ENCODE peak calls at places on chromosomes 13 and 19, in eight cellular contexts. P, Z, C, B, E, D, Q and A are unnamed samples.

GRCh38 chr19:16620018-16620417 is 8.0 kb downstream of the MED26 start:
- DNase-seq in P (no peak), Z (no peak), C (no peak), B (no peak), E (no peak), D (no peak), Q (no peak), A (no peak)

GRCh38 chr13:86681223-86681622 is 882.0 kb upstream of the SLITRK6 start:
- DNase-seq in P (no peak), Z (no peak), C (no peak), B (no peak), E (no peak), D (no peak), Q (no peak), A (no peak)

GRCh38 chr19:47699360-47699917 is 13.8 kb upstream of the EHD2 start:
- DNase-seq in P (peak), Z (peak), C (peak), B (peak), E (peak), D (no peak), Q (peak), A (no peak)

GRCh38 chr13:113142876-113143275 is 15.6 kb upstream of the PROZ start:
- DNase-seq in P (no peak), Z (no peak), C (no peak), B (no peak), E (no peak), D (no peak), Q (no peak), A (no peak)

GRCh38 chr19:48390188-48391099 is 907 bp downstream of the KDELR1 start:
- DNase-seq in P (peak), Z (no peak), C (peak), B (peak), E (peak), D (peak), Q (peak), A (no peak)

GRCh38 chr13:114032121-114032799 is 58.4 kb upstream of the C13orf46 start:
- DNase-seq in P (peak), Z (no peak), C (peak), B (peak), E (no peak), D (peak), Q (no peak), A (no peak)

GRCh38 chr19:48553676-48554384 is 1.9 kb downstream of the SULT2B1 start:
- DNase-seq in P (no peak), Z (peak), C (peak), B (no peak), E (peak), D (peak), Q (peak), A (no peak)

GRCh38 chr19:42252365-42253244 is 2.3 kb downstream of the ERF start:
- DNase-seq in P (no peak), Z (no peak), C (no peak), B (peak), E (no peak), D (no peak), Q (peak), A (no peak)

GRCh38 chr19:49513746-49514118 is 1.3 kb downstream of the FCGRT start:
- DNase-seq in P (no peak), Z (no peak), C (no peak), B (no peak), E (peak), D (no peak), Q (no peak), A (no peak)

GRCh38 chr19:8688930-8689329 is 9.7 kb downstream of the ACTL9 start:
- DNase-seq in P (no peak), Z (no peak), C (no peak), B (no peak), E (no peak), D (no peak), Q (no peak), A (no peak)

GRCh38 chr19:43501661-43502418 is 2.7 kb downstream of the PHLDB3 start:
- DNase-seq in P (peak), Z (no peak), C (no peak), B (no peak), E (no peak), D (no peak), Q (no peak), A (no peak)

GRCh38 chr19:5078179-5078578 is 109.3 kb downstream of the KDM4B start:
- DNase-seq in P (peak), Z (no peak), C (no peak), B (no peak), E (no peak), D (no peak), Q (no peak), A (no peak)

GRCh38 chr13:70310720-70311119 is 202.5 kb upstream of the KLHL1 start:
- DNase-seq in P (no peak), Z (peak), C (peak), B (no peak), E (peak), D (peak), Q (no peak), A (peak)

GRCh38 chr19:29260477-29261317 is 47.7 kb upstream of the UQCRFS1 start:
- DNase-seq in P (no peak), Z (no peak), C (no peak), B (no peak), E (peak), D (no peak), Q (peak), A (no peak)

GRCh38 chr19:16584825-16585801 is 12.9 kb upstream of the SLC35E1 start:
- DNase-seq in P (no peak), Z (no peak), C (no peak), B (no peak), E (no peak), D (no peak), Q (no peak), A (no peak)

GRCh38 chr13:24672141-24673132 is 7.8 kb upstream of the ATP12A start:
- DNase-seq in P (no peak), Z (no peak), C (no peak), B (no peak), E (peak), D (no peak), Q (no peak), A (no peak)

GRCh38 chr19:2952953-2953481 is 8.2 kb upstream of the ZNF77 start:
- DNase-seq in P (no peak), Z (peak), C (peak), B (no peak), E (peak), D (no peak), Q (no peak), A (peak)

GRCh38 chr13:44142911-44143665 is 230.5 kb upstream of the SERP2 start:
- DNase-seq in P (no peak), Z (peak), C (peak), B (peak), E (no peak), D (peak), Q (no peak), A (no peak)

GRCh38 chr13:33775339-33776108 is 42.4 kb upstream of the RFC3 start:
- DNase-seq in P (no peak), Z (no peak), C (no peak), B (no peak), E (peak), D (no peak), Q (no peak), A (no peak)

GRCh38 chr13:28850226-28850625 is 30.1 kb downstream of the MTUS2 start:
- DNase-seq in P (no peak), Z (no peak), C (no peak), B (no peak), E (no peak), D (no peak), Q (no peak), A (no peak)

GRCh38 chr13:41941174-41941573 is 19.7 kb downstream of the VWA8 start:
- DNase-seq in P (no peak), Z (no peak), C (no peak), B (no peak), E (no peak), D (peak), Q (no peak), A (no peak)
- H3K27ac ChIP-seq in P (no peak), Z (no peak), C (no peak), B (no peak), E (no peak), D (no peak), Q (no peak), A (no peak)

DNA sequence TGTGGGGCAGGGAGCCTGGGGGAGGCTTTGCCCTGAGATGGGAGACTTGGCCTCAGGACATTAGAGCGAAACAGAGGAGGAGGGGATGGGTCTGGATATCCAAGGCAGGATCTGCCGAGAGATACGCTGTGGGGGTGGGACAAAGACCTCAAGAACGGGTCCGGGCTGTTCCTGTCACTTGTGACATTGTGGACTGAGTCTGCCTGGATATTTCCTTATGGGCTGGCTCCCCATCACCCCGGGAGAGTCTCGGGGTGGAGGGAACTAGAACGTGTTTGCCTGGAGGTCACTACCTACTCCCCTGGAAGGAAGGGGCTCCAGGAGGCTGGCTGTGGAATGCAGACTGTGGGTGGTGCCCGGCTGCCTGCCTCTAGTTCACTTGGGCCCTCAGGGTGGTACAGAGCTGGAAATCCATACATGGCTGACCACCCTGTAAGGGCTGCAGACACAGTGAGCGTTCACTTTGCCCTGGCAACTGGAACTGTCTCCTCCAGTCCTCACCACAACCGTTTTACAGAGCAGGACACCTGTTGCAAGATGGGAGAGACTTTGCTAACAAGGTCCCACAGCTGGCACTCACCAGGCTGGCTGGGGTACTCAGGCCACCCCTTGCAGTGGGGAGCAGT is 26.5 kb downstream of the DNM2 start:
- DNase-seq in P (no peak), Z (no peak), C (no peak), B (no peak), E (no peak), D (no peak), Q (no peak), A (no peak)
- H3K27ac ChIP-seq in P (peak), Z (no peak), C (peak), B (no peak), E (peak), D (no peak), Q (peak), A (no peak)

GRCh38 chr19:40418040-40418439 is 4.9 kb upstream of the PRX start:
- DNase-seq in P (no peak), Z (no peak), C (no peak), B (no peak), E (no peak), D (no peak), Q (no peak), A (no peak)
- H3K27ac ChIP-seq in P (peak), Z (no peak), C (no peak), B (peak), E (no peak), D (no peak), Q (peak), A (no peak)

GRCh38 chr13:30755678-30756077 is 20.3 kb downstream of the ALOX5AP start:
- DNase-seq in P (peak), Z (no peak), C (no peak), B (no peak), E (peak), D (no peak), Q (no peak), A (no peak)
- H3K27ac ChIP-seq in P (no peak), Z (no peak), C (no peak), B (no peak), E (no peak), D (no peak), Q (no peak), A (no peak)

GRCh38 chr19:18605196-18605545 is 1.4 kb downstream of the CRLF1 start:
- DNase-seq in P (peak), Z (no peak), C (no peak), B (no peak), E (no peak), D (no peak), Q (no peak), A (no peak)
- H3K27ac ChIP-seq in P (no peak), Z (no peak), C (peak), B (no peak), E (no peak), D (no peak), Q (no peak), A (no peak)

GRCh38 chr13:73684750-73685149 is 449.5 kb downstream of the KLF12 start:
- DNase-seq in P (no peak), Z (no peak), C (no peak), B (no peak), E (no peak), D (no peak), Q (no peak), A (no peak)
- H3K27ac ChIP-seq in P (no peak), Z (peak), C (no peak), B (no peak), E (no peak), D (no peak), Q (no peak), A (peak)